ENCODE peak calls at places on chromosomes 6 and 20, in eight cellular contexts. G is Ammon's horn, J is kidney tubule cell, W is HT-29, L is T follicular helper cell, C is non-pigmented ciliary epithelial cell, Y is SIG-M5, P is hypothalamus. A is an unnamed sample.

GRCh38 chr20:62571667-62572344 is 70.5 kb upstream of the SLCO4A1 start:
- DNase-seq in G (no peak), J (no peak), W (peak; percentile 46), L (no peak), C (no peak), Y (no peak), P (no peak), A (no peak)

GRCh38 chr6:20447157-20447556 is 45.5 kb downstream of the E2F3 start:
- DNase-seq in G (no peak), J (no peak), W (no peak), L (no peak), C (no peak), Y (no peak), P (no peak), A (no peak)

GRCh38 chr6:170027111-170028043 is 263.5 kb downstream of the DLL1 start:
- DNase-seq in G (no peak), J (peak; percentile 28), W (no peak), L (no peak), C (no peak), Y (no peak), P (no peak), A (no peak)

GRCh38 chr6:163816441-163816840 is 401.9 kb downstream of the QKI start:
- DNase-seq in G (no peak), J (no peak), W (no peak), L (no peak), C (no peak), Y (no peak), P (no peak), A (no peak)

GRCh38 chr6:134830945-134831344 is 119.0 kb downstream of the ALDH8A1 start:
- DNase-seq in G (peak; percentile 24), J (no peak), W (no peak), L (no peak), C (no peak), Y (no peak), P (no peak), A (no peak)

GRCh38 chr6:84227434-84228197 is at the start of gene CEP162:
- DNase-seq in G (peak; percentile 97), J (peak; percentile 84), W (peak; percentile 87), L (peak; percentile 87), C (peak; percentile 37), Y (peak; percentile 27), P (peak; percentile 71), A (peak; percentile 84)

GRCh38 chr6:121201108-121201507 is 133.2 kb downstream of the TBC1D32 start:
- DNase-seq in G (no peak), J (peak; percentile 16), W (no peak), L (no peak), C (no peak), Y (no peak), P (no peak), A (no peak)

GRCh38 chr20:40941023-40941655 is 87.5 kb upstream of the TOP1 start:
- DNase-seq in G (no peak), J (no peak), W (no peak), L (no peak), C (no peak), Y (no peak), P (no peak), A (no peak)

GRCh38 chr6:56381852-56382251 is 134.5 kb upstream of the COL21A1 start:
- DNase-seq in G (no peak), J (peak; percentile 65), W (peak; percentile 48), L (no peak), C (no peak), Y (no peak), P (no peak), A (no peak)

GRCh38 chr6:101380861-101381630 is 12.5 kb upstream of the GRIK2 start:
- DNase-seq in G (no peak), J (no peak), W (no peak), L (no peak), C (no peak), Y (no peak), P (no peak), A (no peak)

GRCh38 chr6:20620043-20620442 is 85.8 kb downstream of the CDKAL1 start:
- DNase-seq in G (no peak), J (no peak), W (no peak), L (no peak), C (no peak), Y (no peak), P (no peak), A (no peak)

GRCh38 chr6:11732036-11732545 is 46.5 kb downstream of the ADTRP start:
- DNase-seq in G (peak; percentile 78), J (no peak), W (no peak), L (no peak), C (no peak), Y (peak; percentile 97), P (peak; percentile 20), A (no peak)

GRCh38 chr6:139290787-139291294 is 957 bp downstream of the TXLNB start:
- DNase-seq in G (peak; percentile 45), J (peak; percentile 27), W (no peak), L (no peak), C (no peak), Y (peak; percentile 59), P (no peak), A (peak; percentile 45)

GRCh38 chr20:20393770-20394169 is 25.9 kb downstream of the INSM1 start:
- DNase-seq in G (no peak), J (no peak), W (no peak), L (no peak), C (no peak), Y (peak; percentile 60), P (no peak), A (no peak)

GRCh38 chr6:105382477-105382876 is 20.4 kb downstream of the PREP start:
- DNase-seq in G (no peak), J (no peak), W (peak; percentile 52), L (no peak), C (no peak), Y (no peak), P (no peak), A (no peak)

GRCh38 chr20:35409542-35409941 is 2.2 kb downstream of the UQCC1 start:
- DNase-seq in G (no peak), J (no peak), W (no peak), L (no peak), C (no peak), Y (no peak), P (no peak), A (no peak)

GRCh38 chr20:43988867-43989266 is 74.2 kb downstream of the TOX2 start:
- DNase-seq in G (no peak), J (no peak), W (no peak), L (no peak), C (no peak), Y (no peak), P (no peak), A (no peak)

GRCh38 chr6:151229401-151230276 is 10.1 kb upstream of the AKAP12 start:
- DNase-seq in G (no peak), J (no peak), W (no peak), L (no peak), C (no peak), Y (no peak), P (no peak), A (no peak)

GRCh38 chr20:13458860-13459451 is 179.8 kb downstream of the TASP1 start:
- DNase-seq in G (no peak), J (peak; percentile 42), W (peak; percentile 48), L (no peak), C (no peak), Y (no peak), P (no peak), A (no peak)

GRCh38 chr20:38617011-38617829 is 15.6 kb downstream of the ARHGAP40 start:
- DNase-seq in G (no peak), J (peak; percentile 96), W (no peak), L (no peak), C (no peak), Y (no peak), P (no peak), A (no peak)

GRCh38 chr20:24364464-24364863 is 105.0 kb upstream of the SYNDIG1 start:
- DNase-seq in G (no peak), J (no peak), W (no peak), L (no peak), C (no peak), Y (no peak), P (no peak), A (no peak)

A was measured in effector memory CD8-positive, alpha-beta T cell.